ENCODE peak calls at places on chromosomes 7 and 10, in nine cellular contexts. A, M, U, Z, C, H, F, Q and B are unnamed samples.

GRCh38 chr7:29327455-29327854 is 132.9 kb downstream of the CHN2 start:
- DNase-seq in A (no peak), M (no peak), U (no peak), Z (no peak), C (no peak), H (no peak), F (no peak), Q (no peak), B (no peak)

GRCh38 chr10:29142516-29143314 is 146.2 kb upstream of the LYZL1 start:
- DNase-seq in A (no peak), M (peak; percentile 31), U (no peak), Z (no peak), C (peak; percentile 81), H (no peak), F (no peak), Q (no peak), B (no peak)

GRCh38 chr7:107989618-107990373 is 13.2 kb downstream of the LAMB1 start:
- DNase-seq in A (no peak), M (no peak), U (no peak), Z (no peak), C (no peak), H (no peak), F (no peak), Q (no peak), B (no peak)

GRCh38 chr7:29277436-29278215 is 83.1 kb downstream of the CHN2 start:
- DNase-seq in A (no peak), M (no peak), U (no peak), Z (no peak), C (no peak), H (no peak), F (no peak), Q (no peak), B (no peak)

GRCh38 chr10:114304566-114305421 is 65.7 kb downstream of the VWA2 start:
- DNase-seq in A (peak; percentile 90), M (peak; percentile 11), U (peak; percentile 17), Z (no peak), C (no peak), H (no peak), F (peak; percentile 33), Q (no peak), B (peak; percentile 56)

GRCh38 chr10:97612386-97612785 is 20.9 kb downstream of the MORN4 start:
- DNase-seq in A (no peak), M (peak; percentile 39), U (no peak), Z (no peak), C (no peak), H (no peak), F (peak; percentile 73), Q (peak; percentile 57), B (no peak)

GRCh38 chr7:1100886-1101579 is 13.1 kb downstream of the GPER1 start:
- DNase-seq in A (no peak), M (no peak), U (no peak), Z (no peak), C (no peak), H (no peak), F (no peak), Q (no peak), B (no peak)

GRCh38 chr10:101629781-101630419 is 41.8 kb downstream of the DPCD start:
- DNase-seq in A (no peak), M (no peak), U (no peak), Z (no peak), C (no peak), H (no peak), F (no peak), Q (no peak), B (no peak)

GRCh38 chr10:124453965-124454610 is 4.3 kb upstream of the NKX1-2 start:
- DNase-seq in A (no peak), M (peak; percentile 54), U (no peak), Z (no peak), C (no peak), H (no peak), F (no peak), Q (no peak), B (no peak)

GRCh38 chr7:139541600-139542307 is 18.3 kb downstream of the CLEC2L start:
- DNase-seq in A (no peak), M (no peak), U (no peak), Z (no peak), C (no peak), H (no peak), F (no peak), Q (no peak), B (no peak)

GRCh38 chr7:25752967-25753791 is 398.8 kb upstream of the NFE2L3 start:
- DNase-seq in A (no peak), M (no peak), U (no peak), Z (no peak), C (peak; percentile 88), H (no peak), F (peak; percentile 83), Q (peak; percentile 78), B (no peak)

GRCh38 chr10:71092812-71093391 is 119.5 kb upstream of the UNC5B start:
- DNase-seq in A (no peak), M (no peak), U (no peak), Z (no peak), C (peak; percentile 42), H (no peak), F (no peak), Q (no peak), B (no peak)

GRCh38 chr7:34058791-34059550 is 153.6 kb downstream of the BMPER start:
- DNase-seq in A (no peak), M (no peak), U (no peak), Z (no peak), C (no peak), H (no peak), F (peak; percentile 33), Q (no peak), B (no peak)

GRCh38 chr10:132309879-132310591 is 2.3 kb upstream of the STK32C start:
- DNase-seq in A (no peak), M (no peak), U (no peak), Z (no peak), C (no peak), H (no peak), F (no peak), Q (no peak), B (no peak)

GRCh38 chr7:80087051-80087767 is 47.4 kb upstream of the GNAI1 start:
- DNase-seq in A (no peak), M (no peak), U (no peak), Z (no peak), C (no peak), H (no peak), F (no peak), Q (peak; percentile 32), B (no peak)

GRCh38 chr7:107982463-107982862 is 20.5 kb downstream of the LAMB1 start:
- DNase-seq in A (no peak), M (no peak), U (no peak), Z (no peak), C (no peak), H (no peak), F (no peak), Q (no peak), B (no peak)

GRCh38 chr7:27175005-27175625 is 995 bp upstream of the HOXA10 start:
- DNase-seq in A (peak; percentile 36), M (no peak), U (no peak), Z (peak; percentile 12), C (no peak), H (no peak), F (no peak), Q (no peak), B (no peak)

GRCh38 chr10:53977262-53977661 is 823.8 kb downstream of the PCDH15 start:
- DNase-seq in A (no peak), M (no peak), U (no peak), Z (no peak), C (no peak), H (no peak), F (no peak), Q (no peak), B (no peak)

GRCh38 chr10:11434323-11434722 is 177.1 kb downstream of the USP6NL start:
- DNase-seq in A (no peak), M (peak; percentile 59), U (no peak), Z (no peak), C (no peak), H (no peak), F (no peak), Q (no peak), B (no peak)
- TF ChIP-seq CTCF in A (peak; percentile 30), M (peak; percentile 67), U (no peak), Z (no peak), C (no peak), H (peak; percentile 18), F (no peak), Q (peak; percentile 32), B (peak; percentile 17)

GRCh38 chr10:78231930-78232329 is 198.3 kb downstream of the RPS24 start:
- DNase-seq in A (no peak), M (no peak), U (no peak), Z (no peak), C (no peak), H (no peak), F (peak; percentile 9), Q (no peak), B (no peak)
- TF ChIP-seq CTCF in A (no peak), M (peak; percentile 12), U (peak; percentile 9), Z (no peak), C (peak; percentile 46), H (no peak), F (no peak), Q (peak; percentile 34), B (no peak)

GRCh38 chr10:78314651-78315050 is 281.0 kb downstream of the RPS24 start:
- DNase-seq in A (no peak), M (no peak), U (no peak), Z (no peak), C (peak; percentile 49), H (no peak), F (no peak), Q (no peak), B (no peak)
- TF ChIP-seq CTCF in A (no peak), M (no peak), U (no peak), Z (no peak), C (no peak), H (no peak), F (no peak), Q (no peak), B (no peak)

GRCh38 chr7:67375427-67375826 is 378.8 kb downstream of the TYW1 start:
- DNase-seq in A (no peak), M (no peak), U (no peak), Z (no peak), C (no peak), H (no peak), F (no peak), Q (no peak), B (no peak)

GRCh38 chr7:67380858-67381257 is 384.2 kb downstream of the TYW1 start:
- DNase-seq in A (no peak), M (no peak), U (no peak), Z (no peak), C (no peak), H (peak; percentile 10), F (no peak), Q (no peak), B (no peak)

GRCh38 chr7:67380326-67380725 is 383.7 kb downstream of the TYW1 start:
- DNase-seq in A (no peak), M (no peak), U (no peak), Z (no peak), C (no peak), H (no peak), F (no peak), Q (no peak), B (no peak)

GRCh38 chr7:67377939-67378862 is 381.6 kb downstream of the TYW1 start:
- DNase-seq in A (peak; percentile 82), M (peak; percentile 81), U (peak; percentile 2), Z (peak; percentile 36), C (no peak), H (peak; percentile 70), F (peak; percentile 56), Q (peak; percentile 34), B (peak; percentile 71)
- TF ChIP-seq CTCF in A (peak; percentile 90), M (peak; percentile 82), U (peak; percentile 71), Z (no peak), C (peak; percentile 76), H (peak; percentile 89), F (peak; percentile 54), Q (peak; percentile 70), B (peak; percentile 71)